ENCODE peak calls at places on chromosomes 3 and 15, in six cellular contexts. One of them, this sample, is unnamed.

GRCh38 chr15:85048430-85048829 is 66.8 kb downstream of the PDE8A start:
- DNase-seq in K562: no peak
- DNase-seq in HepG2: no peak
- DNase-seq in HCT116: no peak
- DNase-seq in SK-N-SH: no peak
- DNase-seq in GM12878: no peak
- DNase-seq in this sample: no peak

GRCh38 chr3:124275421-124275820 is 283.5 kb upstream of the ROPN1 start:
- DNase-seq in K562: no peak
- DNase-seq in HepG2: no peak
- DNase-seq in HCT116: no peak
- DNase-seq in SK-N-SH: no peak
- DNase-seq in GM12878: no peak
- DNase-seq in this sample: no peak

GRCh38 chr15:70892002-70892911 is at the start of the genes LRRC49 and THAP10:
- DNase-seq in K562: peak; percentile 9
- DNase-seq in HepG2: peak; percentile 91
- DNase-seq in HCT116: peak; percentile 88
- DNase-seq in SK-N-SH: peak; percentile 88
- DNase-seq in GM12878: peak; percentile 64
- DNase-seq in this sample: peak; percentile 94

GRCh38 chr15:77731067-77731466 is 98.4 kb upstream of the LINGO1 start:
- DNase-seq in K562: no peak
- DNase-seq in HepG2: no peak
- DNase-seq in HCT116: no peak
- DNase-seq in SK-N-SH: no peak
- DNase-seq in GM12878: no peak
- DNase-seq in this sample: no peak

GRCh38 chr15:74955796-74956647 is 550 bp downstream of the RPP25 start:
- DNase-seq in K562: peak; percentile 75
- DNase-seq in HepG2: no peak
- DNase-seq in HCT116: no peak
- DNase-seq in SK-N-SH: peak; percentile 78
- DNase-seq in GM12878: no peak
- DNase-seq in this sample: peak; percentile 36

GRCh38 chr3:112611813-112612515 is 29.0 kb downstream of the CCDC80 start:
- DNase-seq in K562: no peak
- DNase-seq in HepG2: no peak
- DNase-seq in HCT116: no peak
- DNase-seq in SK-N-SH: no peak
- DNase-seq in GM12878: no peak
- DNase-seq in this sample: no peak

GRCh38 chr3:59052803-59053411 is 3.1 kb upstream of the CFAP20DC start:
- DNase-seq in K562: no peak
- DNase-seq in HepG2: peak; percentile 25
- DNase-seq in HCT116: peak; percentile 27
- DNase-seq in SK-N-SH: peak; percentile 27
- DNase-seq in GM12878: no peak
- DNase-seq in this sample: no peak

GRCh38 chr15:77797270-77797669 is 164.6 kb upstream of the LINGO1 start:
- DNase-seq in K562: no peak
- DNase-seq in HepG2: no peak
- DNase-seq in HCT116: no peak
- DNase-seq in SK-N-SH: no peak
- DNase-seq in GM12878: peak; percentile 28
- DNase-seq in this sample: no peak

GRCh38 chr15:92500023-92500630 is 106.4 kb downstream of the ST8SIA2 start:
- DNase-seq in K562: no peak
- DNase-seq in HepG2: no peak
- DNase-seq in HCT116: no peak
- DNase-seq in SK-N-SH: peak; percentile 52
- DNase-seq in GM12878: no peak
- DNase-seq in this sample: no peak

GRCh38 chr3:86653801-86654200 is 337.1 kb downstream of the VGLL3 start:
- DNase-seq in K562: no peak
- DNase-seq in HepG2: no peak
- DNase-seq in HCT116: no peak
- DNase-seq in SK-N-SH: no peak
- DNase-seq in GM12878: no peak
- DNase-seq in this sample: peak; percentile 6

GRCh38 chr15:77107068-77107467 is 36.2 kb upstream of the TSPAN3 start:
- DNase-seq in K562: no peak
- DNase-seq in HepG2: no peak
- DNase-seq in HCT116: no peak
- DNase-seq in SK-N-SH: no peak
- DNase-seq in GM12878: no peak
- DNase-seq in this sample: no peak

GRCh38 chr3:105367063-105367405 is 325 bp downstream of the ALCAM start:
- DNase-seq in K562: no peak
- DNase-seq in HepG2: no peak
- DNase-seq in HCT116: no peak
- DNase-seq in SK-N-SH: peak; percentile 47
- DNase-seq in GM12878: no peak
- DNase-seq in this sample: peak; percentile 35

GRCh38 chr3:61608072-61608471 is 46.7 kb downstream of the PTPRG start:
- DNase-seq in K562: no peak
- DNase-seq in HepG2: no peak
- DNase-seq in HCT116: no peak
- DNase-seq in SK-N-SH: no peak
- DNase-seq in GM12878: no peak
- DNase-seq in this sample: no peak

GRCh38 chr3:55910543-55910942 is 423.4 kb upstream of the WNT5A start:
- DNase-seq in K562: no peak
- DNase-seq in HepG2: no peak
- DNase-seq in HCT116: no peak
- DNase-seq in SK-N-SH: no peak
- DNase-seq in GM12878: no peak
- DNase-seq in this sample: no peak

GRCh38 chr3:11581237-11582122 is 62.2 kb downstream of the VGLL4 start:
- DNase-seq in K562: no peak
- DNase-seq in HepG2: no peak
- DNase-seq in HCT116: no peak
- DNase-seq in SK-N-SH: no peak
- DNase-seq in GM12878: no peak
- DNase-seq in this sample: no peak

GRCh38 chr3:45890405-45890804 is 4.1 kb downstream of the CCR9 start:
- DNase-seq in K562: no peak
- DNase-seq in HepG2: no peak
- DNase-seq in HCT116: no peak
- DNase-seq in SK-N-SH: no peak
- DNase-seq in GM12878: no peak
- DNase-seq in this sample: peak; percentile 66

GRCh38 chr15:79091204-79091867 is 756 bp upstream of the RASGRF1 start:
- DNase-seq in K562: no peak
- DNase-seq in HepG2: no peak
- DNase-seq in HCT116: no peak
- DNase-seq in SK-N-SH: peak; percentile 81
- DNase-seq in GM12878: no peak
- DNase-seq in this sample: peak; percentile 54

GRCh38 chr3:44554626-44555592 is at the start of gene ZKSCAN7:
- DNase-seq in K562: no peak
- DNase-seq in HepG2: peak; percentile 37
- DNase-seq in HCT116: no peak
- DNase-seq in SK-N-SH: peak; percentile 98
- DNase-seq in GM12878: no peak
- DNase-seq in this sample: no peak

GRCh38 chr15:75682181-75683135 is 30.2 kb downstream of the CSPG4 start:
- DNase-seq in K562: no peak
- DNase-seq in HepG2: no peak
- DNase-seq in HCT116: no peak
- DNase-seq in SK-N-SH: peak; percentile 56
- DNase-seq in GM12878: no peak
- DNase-seq in this sample: peak; percentile 68

GRCh38 chr3:12536423-12536822 is 8.9 kb downstream of the MKRN2OS start:
- DNase-seq in K562: no peak
- DNase-seq in HepG2: no peak
- DNase-seq in HCT116: no peak
- DNase-seq in SK-N-SH: no peak
- DNase-seq in GM12878: no peak
- DNase-seq in this sample: no peak

GRCh38 chr3:39727415-39727814 is 82.0 kb upstream of the MYRIP start:
- DNase-seq in K562: no peak
- DNase-seq in HepG2: no peak
- DNase-seq in HCT116: no peak
- DNase-seq in SK-N-SH: no peak
- DNase-seq in GM12878: no peak
- DNase-seq in this sample: peak; percentile 39

GRCh38 chr3:127690106-127690505 is 17.4 kb downstream of the ABTB1 start:
- DNase-seq in K562: no peak
- DNase-seq in HepG2: peak; percentile 20
- DNase-seq in HCT116: no peak
- DNase-seq in SK-N-SH: no peak
- DNase-seq in GM12878: no peak
- DNase-seq in this sample: no peak

GRCh38 chr15:80549712-80550111 is 145.4 kb upstream of the ABHD17C start:
- DNase-seq in K562: no peak
- DNase-seq in HepG2: no peak
- DNase-seq in HCT116: no peak
- DNase-seq in SK-N-SH: no peak
- DNase-seq in GM12878: no peak
- DNase-seq in this sample: no peak

GRCh38 chr3:47455806-47456452 is 19.8 kb downstream of the SCAP start:
- DNase-seq in K562: no peak
- DNase-seq in HepG2: no peak
- DNase-seq in HCT116: no peak
- DNase-seq in SK-N-SH: no peak
- DNase-seq in GM12878: no peak
- DNase-seq in this sample: no peak

DNA sequence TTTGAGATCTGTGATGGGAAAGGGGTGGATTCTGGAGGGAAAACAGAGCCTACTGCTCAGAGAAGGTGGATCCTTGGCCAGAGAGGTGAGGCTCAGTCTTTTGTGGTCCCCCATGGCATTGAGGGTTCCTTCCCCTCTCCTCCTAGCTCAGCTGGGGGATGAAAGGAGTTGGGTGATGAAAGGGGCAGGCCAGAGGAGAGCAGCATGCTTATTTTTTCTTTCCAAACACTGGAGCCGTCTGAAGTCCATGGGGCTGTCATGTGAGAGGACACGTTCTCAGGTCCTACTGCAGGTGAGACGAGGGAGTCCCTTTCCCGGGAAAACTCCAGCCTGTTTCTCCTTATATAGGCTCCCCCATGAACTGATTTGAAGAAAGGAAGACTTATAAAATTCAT is 71.4 kb downstream of the SCN5A start:
- DNase-seq in K562: no peak
- DNase-seq in HepG2: no peak
- DNase-seq in HCT116: no peak
- DNase-seq in SK-N-SH: no peak
- DNase-seq in GM12878: no peak
- DNase-seq in this sample: no peak
- TF ChIP-seq JUND in K562: no peak
- TF ChIP-seq JUND in HepG2: no peak
- TF ChIP-seq JUND in HCT116: no peak
- TF ChIP-seq JUND in SK-N-SH: no peak
- TF ChIP-seq JUND in GM12878: no peak
- TF ChIP-seq JUND in this sample: no peak

GRCh38 chr15:21267231-21267630 is 173.1 kb downstream of the POTEB3 start:
- DNase-seq in K562: no peak
- DNase-seq in HepG2: no peak
- DNase-seq in HCT116: no peak
- DNase-seq in SK-N-SH: no peak
- DNase-seq in GM12878: no peak
- DNase-seq in this sample: no peak
- TF ChIP-seq JUND in K562: no peak
- TF ChIP-seq JUND in HepG2: no peak
- TF ChIP-seq JUND in HCT116: no peak
- TF ChIP-seq JUND in SK-N-SH: no peak
- TF ChIP-seq JUND in GM12878: no peak
- TF ChIP-seq JUND in this sample: no peak

GRCh38 chr3:115518100-115518852 is 105.0 kb upstream of the GAP43 start:
- DNase-seq in K562: no peak
- DNase-seq in HepG2: no peak
- DNase-seq in HCT116: peak; percentile 19
- DNase-seq in SK-N-SH: peak; percentile 83
- DNase-seq in GM12878: no peak
- DNase-seq in this sample: no peak
- TF ChIP-seq JUND in K562: no peak
- TF ChIP-seq JUND in HepG2: no peak
- TF ChIP-seq JUND in HCT116: peak; percentile 60
- TF ChIP-seq JUND in SK-N-SH: peak; percentile 92
- TF ChIP-seq JUND in GM12878: no peak
- TF ChIP-seq JUND in this sample: no peak

GRCh38 chr3:126111126-126111551 is 27.2 kb upstream of the SLC41A3 start:
- DNase-seq in K562: no peak
- DNase-seq in HepG2: no peak
- DNase-seq in HCT116: no peak
- DNase-seq in SK-N-SH: peak; percentile 11
- DNase-seq in GM12878: no peak
- DNase-seq in this sample: no peak

GRCh38 chr3:126110431-126111125 is 26.7 kb upstream of the SLC41A3 start:
- DNase-seq in K562: no peak
- DNase-seq in HepG2: no peak
- DNase-seq in HCT116: no peak
- DNase-seq in SK-N-SH: no peak
- DNase-seq in GM12878: no peak
- DNase-seq in this sample: no peak

GRCh38 chr3:126113238-126113555 is 29.3 kb upstream of the SLC41A3 start:
- DNase-seq in K562: no peak
- DNase-seq in HepG2: no peak
- DNase-seq in HCT116: no peak
- DNase-seq in SK-N-SH: no peak
- DNase-seq in GM12878: no peak
- DNase-seq in this sample: no peak

GRCh38 chr3:126112531-126113237 is 28.8 kb upstream of the SLC41A3 start:
- DNase-seq in K562: no peak
- DNase-seq in HepG2: no peak
- DNase-seq in HCT116: no peak
- DNase-seq in SK-N-SH: no peak
- DNase-seq in GM12878: no peak
- DNase-seq in this sample: no peak

DNA sequence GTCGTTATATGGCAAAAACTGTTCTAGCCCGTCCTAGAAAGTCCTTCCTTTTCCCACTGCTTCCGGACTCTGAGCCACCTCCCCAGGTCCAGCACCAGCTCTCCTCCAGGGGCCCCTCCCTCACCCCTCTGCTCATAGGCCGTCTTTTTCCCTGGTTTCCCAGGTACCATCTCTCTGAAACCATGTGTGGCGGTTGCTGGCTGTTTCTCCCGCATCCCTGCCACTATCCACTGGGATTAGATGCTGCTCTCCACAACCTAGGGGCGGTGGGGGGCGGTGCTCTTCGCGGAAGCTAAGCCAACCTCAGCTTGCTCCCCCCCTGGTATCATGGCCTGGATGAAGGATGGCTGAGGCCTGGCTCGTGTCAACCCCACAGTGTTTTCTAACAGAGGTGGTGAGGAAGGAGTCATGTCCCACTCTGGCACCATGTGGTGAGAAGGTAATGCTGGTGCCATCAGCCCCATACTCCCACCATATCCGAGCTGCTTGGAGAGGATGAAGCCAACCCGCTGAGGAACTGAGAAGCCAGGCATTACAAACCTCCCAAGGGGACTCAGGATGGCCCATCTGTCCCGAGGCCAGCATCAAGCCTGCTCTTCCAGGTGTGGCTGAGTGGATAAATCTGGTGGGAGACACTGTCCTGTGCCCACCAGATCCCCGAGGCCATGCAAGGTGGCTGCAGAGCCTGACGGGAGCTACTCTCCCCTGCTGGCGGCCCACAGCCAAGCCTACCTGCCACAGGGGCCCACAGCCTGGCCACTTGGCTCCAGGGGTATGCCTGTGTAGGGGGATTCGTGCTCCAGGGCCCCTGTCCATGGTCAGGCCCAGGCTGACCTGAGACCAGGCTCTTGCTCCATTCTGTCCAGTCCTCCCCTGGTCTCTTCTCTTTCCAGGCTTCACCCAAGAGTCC is 27.9 kb upstream of the SLC41A3 start:
- DNase-seq in K562: no peak
- DNase-seq in HepG2: no peak
- DNase-seq in HCT116: no peak
- DNase-seq in SK-N-SH: no peak
- DNase-seq in GM12878: no peak
- DNase-seq in this sample: no peak
- TF ChIP-seq JUND in K562: no peak
- TF ChIP-seq JUND in HepG2: no peak
- TF ChIP-seq JUND in HCT116: no peak
- TF ChIP-seq JUND in SK-N-SH: no peak
- TF ChIP-seq JUND in GM12878: no peak
- TF ChIP-seq JUND in this sample: no peak